ENCODE peak calls at places on chromosomes 12 and 14, in five cellular contexts. One of them, this sample, is unnamed.

GRCh38 chr14:75404843-75405242 is 23.0 kb upstream of the JDP2 start:
- DNase-seq in Peyer's patch: no peak
- DNase-seq in HCT116: no peak
- DNase-seq in GM23338: no peak
- DNase-seq in thoracic aorta: no peak
- DNase-seq in this sample: no peak

GRCh38 chr12:69433653-69434052 is 36.5 kb upstream of the FRS2 start:
- DNase-seq in GM23338: no peak
- DNase-seq in HCT116: no peak
- DNase-seq in thoracic aorta: no peak
- DNase-seq in Peyer's patch: no peak
- DNase-seq in this sample: no peak

GRCh38 chr12:52837341-52837741 is 3.2 kb upstream of the KRT79 start:
- DNase-seq in Peyer's patch: no peak
- DNase-seq in thoracic aorta: no peak
- DNase-seq in HCT116: no peak
- DNase-seq in GM23338: no peak
- DNase-seq in this sample: no peak

GRCh38 chr14:31283568-31284252 is 76.1 kb upstream of the HECTD1 start:
- DNase-seq in HCT116: no peak
- DNase-seq in Peyer's patch: no peak
- DNase-seq in GM23338: no peak
- DNase-seq in thoracic aorta: no peak
- DNase-seq in this sample: no peak

GRCh38 chr14:57066463-57066862 is 202.2 kb downstream of the EXOC5 start:
- DNase-seq in Peyer's patch: no peak
- DNase-seq in HCT116: no peak
- DNase-seq in thoracic aorta: no peak
- DNase-seq in GM23338: no peak
- DNase-seq in this sample: no peak

GRCh38 chr12:121304306-121304705 is 7.8 kb upstream of the CAMKK2 start:
- DNase-seq in thoracic aorta: no peak
- DNase-seq in Peyer's patch: no peak
- DNase-seq in HCT116: no peak
- DNase-seq in GM23338: no peak
- DNase-seq in this sample: no peak

GRCh38 chr12:131764738-131765137 is 53.8 kb downstream of the SFSWAP start:
- DNase-seq in Peyer's patch: no peak
- DNase-seq in GM23338: no peak
- DNase-seq in thoracic aorta: no peak
- DNase-seq in HCT116: no peak
- DNase-seq in this sample: no peak

GRCh38 chr12:66241061-66242043 is 52.3 kb downstream of the IRAK3 start:
- DNase-seq in thoracic aorta: no peak
- DNase-seq in HCT116: no peak
- DNase-seq in GM23338: no peak
- DNase-seq in Peyer's patch: no peak
- DNase-seq in this sample: no peak

GRCh38 chr14:32366256-32366655 is 37.2 kb downstream of the AKAP6 start:
- DNase-seq in HCT116: no peak
- DNase-seq in Peyer's patch: no peak
- DNase-seq in thoracic aorta: no peak
- DNase-seq in GM23338: peak
- DNase-seq in this sample: no peak

GRCh38 chr12:87227157-87227556 is 802.0 kb downstream of the C12orf50 start:
- DNase-seq in GM23338: no peak
- DNase-seq in HCT116: no peak
- DNase-seq in Peyer's patch: no peak
- DNase-seq in thoracic aorta: no peak
- DNase-seq in this sample: no peak

DNA sequence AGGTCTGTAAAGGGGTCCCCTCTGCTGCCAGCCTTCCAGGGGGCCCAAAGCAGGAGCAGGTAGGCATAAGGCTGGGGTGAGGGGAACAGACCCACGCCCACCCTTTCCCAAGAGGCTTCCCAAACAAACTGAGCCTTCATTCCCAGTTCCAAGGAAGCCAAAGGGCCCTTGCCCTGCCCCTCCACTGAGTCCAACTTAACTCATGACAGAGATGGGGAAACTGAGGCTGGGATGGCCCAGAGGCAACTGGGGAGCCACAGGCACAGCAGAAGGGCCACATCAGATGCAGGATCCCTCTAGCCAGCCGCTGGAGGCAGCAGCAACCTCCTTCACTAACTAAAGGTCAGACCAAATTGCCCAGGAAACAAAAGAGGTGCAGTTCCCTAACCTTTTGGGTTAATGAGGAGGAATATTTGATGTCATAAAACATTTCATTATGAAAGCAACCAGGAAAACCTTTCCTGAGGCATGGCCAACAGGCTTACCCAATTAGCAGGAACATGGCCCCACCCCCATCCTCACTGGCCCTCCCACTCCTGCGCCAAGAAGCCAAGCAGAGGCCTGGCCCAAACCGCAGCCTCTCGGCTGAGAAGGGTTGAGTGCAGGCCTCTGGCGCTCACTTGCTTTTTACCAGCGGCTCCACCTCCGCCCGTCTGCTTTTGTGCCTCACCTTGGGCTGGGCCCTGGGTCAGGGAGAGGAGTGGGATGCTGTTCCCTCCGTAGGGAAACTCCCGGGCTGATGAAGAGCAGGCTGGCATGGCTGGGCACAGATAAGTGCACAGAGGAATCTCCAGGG is 293.5 kb upstream of the RTL1 start:
- DNase-seq in HCT116: no peak
- DNase-seq in thoracic aorta: no peak
- DNase-seq in GM23338: peak
- DNase-seq in Peyer's patch: no peak
- DNase-seq in this sample: no peak
- H3K4me3 ChIP-seq in HCT116: no peak
- H3K4me3 ChIP-seq in thoracic aorta: no peak
- H3K4me3 ChIP-seq in GM23338: no peak
- H3K4me3 ChIP-seq in Peyer's patch: no peak
- H3K4me3 ChIP-seq in this sample: no peak

GRCh38 chr12:54689984-54690383 is 41.8 kb upstream of the DCD start:
- DNase-seq in GM23338: peak
- DNase-seq in thoracic aorta: no peak
- DNase-seq in HCT116: peak
- DNase-seq in Peyer's patch: no peak
- DNase-seq in this sample: no peak
- TF ChIP-seq CTCF in GM23338: peak
- TF ChIP-seq CTCF in thoracic aorta: no peak
- TF ChIP-seq CTCF in HCT116: peak
- TF ChIP-seq CTCF in Peyer's patch: no peak
- TF ChIP-seq CTCF in this sample: no peak

GRCh38 chr12:124656214-124656516 is 88.8 kb upstream of the NCOR2 start:
- DNase-seq in Peyer's patch: no peak
- DNase-seq in thoracic aorta: no peak
- DNase-seq in HCT116: no peak
- DNase-seq in GM23338: no peak
- DNase-seq in this sample: no peak
- H3K27ac ChIP-seq in Peyer's patch: peak
- H3K27ac ChIP-seq in thoracic aorta: peak
- H3K27ac ChIP-seq in HCT116: no peak
- H3K27ac ChIP-seq in GM23338: no peak
- H3K27ac ChIP-seq in this sample: peak

GRCh38 chr12:97148941-97149559 is 242.0 kb downstream of the NEDD1 start:
- DNase-seq in Peyer's patch: peak
- DNase-seq in GM23338: peak
- DNase-seq in HCT116: peak
- DNase-seq in thoracic aorta: no peak
- DNase-seq in this sample: peak

GRCh38 chr12:97151481-97151880 is 244.4 kb downstream of the NEDD1 start:
- DNase-seq in HCT116: no peak
- DNase-seq in thoracic aorta: no peak
- DNase-seq in Peyer's patch: no peak
- DNase-seq in GM23338: no peak
- DNase-seq in this sample: no peak
- H3K4me3 ChIP-seq in HCT116: no peak
- H3K4me3 ChIP-seq in thoracic aorta: no peak
- H3K4me3 ChIP-seq in Peyer's patch: no peak
- H3K4me3 ChIP-seq in GM23338: no peak
- H3K4me3 ChIP-seq in this sample: no peak

DNA sequence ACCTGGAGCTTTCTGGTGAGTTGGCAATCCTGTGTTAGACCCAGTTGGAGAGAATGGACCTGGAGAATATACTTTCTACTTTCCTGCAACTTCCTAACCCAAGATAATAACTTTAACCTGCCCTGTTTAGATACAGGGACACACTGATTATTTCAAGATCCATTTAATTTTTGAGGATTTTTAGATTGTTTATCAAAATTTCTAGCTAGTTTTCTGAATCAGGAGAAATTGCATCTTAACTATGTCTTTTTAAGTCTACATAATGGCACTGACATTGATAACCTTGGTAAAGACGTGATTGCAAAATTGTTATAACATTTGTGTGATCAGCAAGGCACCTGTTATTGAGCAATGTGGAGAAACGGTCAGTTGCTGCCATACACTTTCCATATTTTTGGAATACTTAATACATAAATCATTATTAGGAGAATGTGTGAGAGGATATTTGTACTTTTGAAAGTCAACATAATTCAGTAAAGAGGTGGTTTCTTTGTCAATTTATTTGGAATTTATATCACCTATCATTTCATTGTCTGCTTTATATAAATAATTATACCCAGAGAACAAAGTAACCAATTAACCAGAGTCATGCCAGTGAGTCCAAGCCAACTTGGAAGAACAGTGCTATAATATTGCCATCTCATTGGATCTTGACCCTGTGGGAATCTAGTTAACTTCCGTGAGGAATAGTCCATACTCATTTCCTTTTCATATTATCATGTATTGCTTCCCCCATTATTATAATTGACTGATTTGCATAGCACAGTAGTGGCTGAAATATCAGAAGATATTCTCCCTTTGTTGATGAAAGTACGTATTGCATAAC is 28.4 kb downstream of the NFYB start:
- DNase-seq in thoracic aorta: no peak
- DNase-seq in GM23338: no peak
- DNase-seq in Peyer's patch: no peak
- DNase-seq in HCT116: no peak
- DNase-seq in this sample: no peak
- TF ChIP-seq CTCF in thoracic aorta: no peak
- TF ChIP-seq CTCF in GM23338: no peak
- TF ChIP-seq CTCF in Peyer's patch: no peak
- TF ChIP-seq CTCF in HCT116: no peak
- TF ChIP-seq CTCF in this sample: no peak

DNA sequence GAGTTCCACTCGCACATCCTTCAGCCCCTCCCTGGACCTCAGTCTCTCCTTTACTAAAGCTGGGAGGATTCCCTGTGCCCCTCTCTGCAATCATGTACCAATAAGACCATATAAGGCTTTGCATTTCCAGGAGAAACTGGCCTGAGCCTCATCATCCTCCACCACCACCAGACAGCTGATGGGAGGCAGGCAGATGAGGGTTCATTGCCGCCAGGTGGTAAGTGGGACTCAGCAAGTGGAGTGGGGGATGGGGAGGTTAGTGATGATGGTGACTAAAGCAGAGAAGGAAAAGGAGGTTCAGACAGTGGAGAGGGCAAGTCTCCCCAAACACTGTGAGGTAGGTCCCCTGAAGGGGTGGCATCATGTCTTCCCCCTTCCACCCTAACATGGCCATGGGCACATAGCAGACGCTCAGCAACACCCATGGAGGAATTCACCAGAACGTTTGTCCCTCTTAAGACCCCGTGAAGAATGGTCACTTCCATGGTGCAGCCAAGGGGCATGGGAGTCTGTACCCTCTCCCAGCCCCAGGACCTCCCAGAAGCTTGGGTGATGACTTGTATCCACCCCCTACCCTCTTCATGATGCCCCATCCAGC is 4.5 kb upstream of the TNFRSF1A start:
- DNase-seq in Peyer's patch: no peak
- DNase-seq in thoracic aorta: no peak
- DNase-seq in GM23338: no peak
- DNase-seq in HCT116: no peak
- DNase-seq in this sample: no peak
- H3K27ac ChIP-seq in Peyer's patch: peak
- H3K27ac ChIP-seq in thoracic aorta: peak
- H3K27ac ChIP-seq in GM23338: no peak
- H3K27ac ChIP-seq in HCT116: peak
- H3K27ac ChIP-seq in this sample: no peak

GRCh38 chr12:45732250-45732649 is 2.7 kb downstream of the ARID2 start:
- DNase-seq in HCT116: no peak
- DNase-seq in Peyer's patch: no peak
- DNase-seq in thoracic aorta: no peak
- DNase-seq in GM23338: no peak
- DNase-seq in this sample: no peak

GRCh38 chr12:45730116-45730841 is 773 bp downstream of the ARID2 start:
- DNase-seq in Peyer's patch: peak
- DNase-seq in thoracic aorta: no peak
- DNase-seq in GM23338: peak
- DNase-seq in HCT116: no peak
- DNase-seq in this sample: peak

GRCh38 chr12:45730842-45731336 is 1.4 kb downstream of the ARID2 start:
- DNase-seq in GM23338: no peak
- DNase-seq in HCT116: no peak
- DNase-seq in Peyer's patch: peak
- DNase-seq in thoracic aorta: no peak
- DNase-seq in this sample: no peak

GRCh38 chr12:45732936-45733335 is 3.4 kb downstream of the ARID2 start:
- DNase-seq in HCT116: no peak
- DNase-seq in Peyer's patch: no peak
- DNase-seq in GM23338: no peak
- DNase-seq in thoracic aorta: no peak
- DNase-seq in this sample: no peak

DNA sequence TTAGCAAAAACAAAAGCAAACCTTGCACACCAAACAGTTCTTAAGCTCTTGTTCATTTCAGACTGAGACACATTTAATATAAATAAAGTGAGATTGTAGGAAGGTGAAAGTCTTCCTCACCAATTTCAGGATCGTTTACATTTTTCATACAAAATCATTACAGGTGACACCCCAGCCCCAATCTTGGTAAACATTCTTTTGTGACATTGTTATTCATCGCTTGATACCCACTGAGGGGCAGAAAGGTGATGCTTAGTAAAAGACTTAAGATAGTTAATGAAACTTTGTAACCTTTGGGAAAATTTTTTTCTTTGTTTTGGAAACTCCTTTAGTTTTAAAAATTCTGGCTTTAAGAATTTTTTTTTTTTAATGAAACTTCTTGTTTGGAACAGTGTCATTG is 1.9 kb downstream of the ARID2 start:
- DNase-seq in thoracic aorta: no peak
- DNase-seq in HCT116: no peak
- DNase-seq in Peyer's patch: no peak
- DNase-seq in GM23338: peak
- DNase-seq in this sample: no peak
- H3K4me3 ChIP-seq in thoracic aorta: peak
- H3K4me3 ChIP-seq in HCT116: peak
- H3K4me3 ChIP-seq in Peyer's patch: peak
- H3K4me3 ChIP-seq in GM23338: peak
- H3K4me3 ChIP-seq in this sample: peak